ENCODE peak calls at places on chromosomes 5 and 9, in nine cellular contexts. T is activated CD4-positive, alpha-beta T cell treated with anti-CD3 and anti-CD28 coated beads, Interleukin-2, amount 50 U/mL, for 1 hour; O is caudate nucleus; W is retina; A is A172; Z is heart right ventricle; N is progenitor cell of endocrine pancreas; J is fibroblast of the conjunctiva; E is renal cortical epithelial cell. Y is an unnamed sample.

GRCh38 chr9:73050887-73051550 is 98.2 kb upstream of the ALDH1A1 start:
- DNase-seq in W (peak; percentile 18), N (no peak), A (no peak), Z (peak; percentile 6), E (no peak), O (no peak), T (no peak), J (no peak), Y (no peak)

GRCh38 chr9:98533132-98533531 is 175.6 kb downstream of the GABBR2 start:
- DNase-seq in Z (no peak), O (no peak), N (no peak), A (no peak), T (no peak), E (no peak), J (no peak), W (no peak), Y (no peak)

GRCh38 chr9:100440071-100440470 is 13.1 kb downstream of the MSANTD3 start:
- DNase-seq in J (no peak), A (peak; percentile 39), Z (no peak), T (no peak), N (no peak), O (no peak), E (peak; percentile 81), W (no peak), Y (no peak)

GRCh38 chr9:37325778-37326177 is 96.7 kb upstream of the GRHPR start:
- DNase-seq in E (peak; percentile 50), Z (no peak), T (no peak), N (no peak), J (no peak), O (no peak), W (no peak), A (no peak), Y (no peak)

GRCh38 chr9:137311171-137311970 is 9.3 kb upstream of the NRARP start:
- DNase-seq in N (peak; percentile 21), A (peak; percentile 81), Z (no peak), W (peak; percentile 14), O (no peak), T (no peak), J (no peak), E (peak; percentile 52), Y (no peak)

GRCh38 chr5:35545190-35545589 is 72.5 kb upstream of the SPEF2 start:
- DNase-seq in N (no peak), Z (no peak), E (no peak), O (no peak), J (no peak), W (no peak), T (no peak), A (no peak), Y (no peak)

GRCh38 chr9:71177901-71178300 is 56.5 kb upstream of the TRPM3 start:
- DNase-seq in T (no peak), E (no peak), W (no peak), N (no peak), O (no peak), J (no peak), A (no peak), Z (no peak), Y (no peak)

GRCh38 chr5:169354263-169354662 is 53.3 kb upstream of the SLIT3 start:
- DNase-seq in Z (no peak), J (no peak), T (no peak), O (no peak), A (no peak), E (no peak), W (no peak), N (no peak), Y (no peak)

GRCh38 chr5:96509721-96510383 is 76.8 kb upstream of the PCSK1 start:
- DNase-seq in E (peak; percentile 91), A (peak; percentile 80), T (no peak), J (peak; percentile 82), Z (no peak), W (no peak), N (no peak), O (no peak), Y (no peak)

GRCh38 chr5:60633336-60633735 is 66.6 kb downstream of the DEPDC1B start:
- DNase-seq in A (no peak), T (no peak), Z (no peak), N (no peak), W (no peak), E (peak; percentile 60), O (no peak), J (peak; percentile 39), Y (no peak)

GRCh38 chr9:89436963-89437625 is 60.8 kb downstream of the SEMA4D start:
- DNase-seq in E (peak; percentile 86), T (peak; percentile 65), W (no peak), O (peak; percentile 34), N (no peak), Z (no peak), A (no peak), J (no peak), Y (no peak)

GRCh38 chr9:36874921-36875320 is 159.1 kb downstream of the PAX5 start:
- DNase-seq in A (peak; percentile 3), O (no peak), W (no peak), N (no peak), T (no peak), Z (no peak), J (no peak), E (peak; percentile 3), Y (no peak)

GRCh38 chr5:148972958-148973357 is 89.9 kb downstream of the SH3TC2 start:
- DNase-seq in A (peak; percentile 97), J (peak; percentile 47), Z (peak; percentile 53), N (no peak), T (no peak), W (no peak), E (peak; percentile 85), O (no peak), Y (no peak)

GRCh38 chr9:107569171-107569570 is 79.6 kb upstream of the KLF4 start:
- DNase-seq in A (no peak), J (no peak), W (no peak), E (peak; percentile 31), O (no peak), T (no peak), N (no peak), Z (no peak), Y (no peak)

Y was measured in memory B cell.